ENCODE peak calls at places on chromosome 22, in nine cellular contexts. E is neural progenitor cell, V is PC-3, G is OCI-LY7, Q is SK-N-SH, T is GM23338, W is HCT116, C is hepatocyte, O is MM.1S. X is an unnamed sample.
A peak's percentile ranks its signal among the peaks of the same experiment; 100 is the strongest.

GRCh38 chr22:39712081-39712480 is 141.5 kb downstream of the CACNA1I start:
- DNase-seq in E (no peak), V (no peak), G (no peak), Q (no peak), T (no peak), W (no peak), C (no peak), O (no peak), X (no peak)

GRCh38 chr22:47307812-47308211 is 545.4 kb downstream of the TBC1D22A start:
- DNase-seq in E (no peak), V (no peak), G (no peak), Q (no peak), T (no peak), W (no peak), C (no peak), O (no peak), X (no peak)

GRCh38 chr22:22423681-22424080 is 84.9 kb downstream of the ZNF280B start:
- DNase-seq in E (no peak), V (no peak), G (no peak), Q (no peak), T (no peak), W (no peak), C (no peak), O (no peak), X (no peak)

GRCh38 chr22:50481440-50482106 is at the start of gene ADM2:
- DNase-seq in E (peak; percentile 81), V (no peak), G (peak; percentile 55), Q (peak; percentile 91), T (peak; percentile 87), W (no peak), C (peak; percentile 73), O (no peak), X (peak; percentile 59)

GRCh38 chr22:46070722-46071450 is 79.4 kb upstream of the PPARA start:
- DNase-seq in E (peak; percentile 73), V (peak; percentile 70), G (peak; percentile 44), Q (peak; percentile 88), T (peak; percentile 62), W (no peak), C (peak; percentile 73), O (peak; percentile 64), X (peak; percentile 83)

GRCh38 chr22:18028817-18029527 is 4.6 kb upstream of the MICAL3 start:
- DNase-seq in E (no peak), V (peak; percentile 19), G (peak; percentile 68), Q (no peak), T (no peak), W (no peak), C (no peak), O (peak; percentile 84), X (no peak)

GRCh38 chr22:38696606-38697005 is 4.1 kb downstream of the JOSD1 start:
- DNase-seq in E (no peak), V (peak; percentile 77), G (no peak), Q (no peak), T (no peak), W (peak; percentile 68), C (peak; percentile 65), O (no peak), X (peak; percentile 94)

GRCh38 chr22:29992341-29993275 is 87.7 kb upstream of the HORMAD2 start:
- DNase-seq in E (no peak), V (peak; percentile 9), G (no peak), Q (no peak), T (peak; percentile 41), W (no peak), C (no peak), O (no peak), X (peak; percentile 23)

GRCh38 chr22:29112102-29112501 is 39.3 kb downstream of the KREMEN1 start:
- DNase-seq in E (no peak), V (no peak), G (no peak), Q (no peak), T (no peak), W (no peak), C (no peak), O (no peak), X (no peak)

GRCh38 chr22:46041642-46042041 is 64.7 kb upstream of the WNT7B start:
- DNase-seq in E (no peak), V (no peak), G (no peak), Q (no peak), T (no peak), W (no peak), C (no peak), O (no peak), X (no peak)

GRCh38 chr22:25383278-25383820 is 163.9 kb downstream of the CRYBB2 start:
- DNase-seq in E (peak; percentile 35), V (no peak), G (no peak), Q (no peak), T (no peak), W (no peak), C (no peak), O (no peak), X (no peak)

GRCh38 chr22:20864186-20864908 is 5.5 kb downstream of the SNAP29 start:
- DNase-seq in E (no peak), V (no peak), G (no peak), Q (no peak), T (no peak), W (no peak), C (no peak), O (no peak), X (no peak)

GRCh38 chr22:38177926-38178604 is 3.6 kb downstream of the PLA2G6 start:
- DNase-seq in E (peak; percentile 67), V (peak; percentile 87), G (no peak), Q (no peak), T (peak; percentile 33), W (peak; percentile 82), C (peak; percentile 80), O (no peak), X (peak; percentile 87)

GRCh38 chr22:39243443-39244072 is 1.2 kb downstream of the PDGFB start:
- DNase-seq in E (peak; percentile 53), V (peak; percentile 29), G (no peak), Q (no peak), T (peak; percentile 61), W (no peak), C (peak; percentile 78), O (peak; percentile 31), X (no peak)

GRCh38 chr22:30252411-30253204 is 6.0 kb upstream of the LIF start:
- DNase-seq in E (no peak), V (peak; percentile 86), G (no peak), Q (no peak), T (peak; percentile 47), W (peak; percentile 85), C (no peak), O (no peak), X (no peak)

GRCh38 chr22:46797355-46797754 is 34.9 kb downstream of the TBC1D22A start:
- DNase-seq in E (no peak), V (peak; percentile 9), G (peak; percentile 38), Q (no peak), T (peak; percentile 67), W (no peak), C (peak; percentile 63), O (no peak), X (peak; percentile 31)

GRCh38 chr22:46289244-46289891 is 7.3 kb upstream of the GTSE1 start:
- DNase-seq in E (no peak), V (no peak), G (no peak), Q (no peak), T (no peak), W (no peak), C (no peak), O (no peak), X (no peak)

GRCh38 chr22:46012881-46013281 is 35.9 kb upstream of the WNT7B start:
- DNase-seq in E (no peak), V (no peak), G (no peak), Q (peak; percentile 20), T (no peak), W (no peak), C (no peak), O (no peak), X (no peak)

GRCh38 chr22:37544955-37545702 is 15.2 kb upstream of the CDC42EP1 start:
- DNase-seq in E (peak; percentile 83), V (peak; percentile 78), G (peak; percentile 46), Q (peak; percentile 56), T (peak; percentile 94), W (no peak), C (peak; percentile 86), O (peak; percentile 48), X (peak; percentile 80)

GRCh38 chr22:22748297-22748743 is 103.9 kb downstream of the GGTLC2 start:
- DNase-seq in E (peak; percentile 44), V (peak; percentile 64), G (peak; percentile 61), Q (peak; percentile 44), T (peak; percentile 43), W (no peak), C (peak; percentile 65), O (peak; percentile 69), X (peak; percentile 68)

DNA sequence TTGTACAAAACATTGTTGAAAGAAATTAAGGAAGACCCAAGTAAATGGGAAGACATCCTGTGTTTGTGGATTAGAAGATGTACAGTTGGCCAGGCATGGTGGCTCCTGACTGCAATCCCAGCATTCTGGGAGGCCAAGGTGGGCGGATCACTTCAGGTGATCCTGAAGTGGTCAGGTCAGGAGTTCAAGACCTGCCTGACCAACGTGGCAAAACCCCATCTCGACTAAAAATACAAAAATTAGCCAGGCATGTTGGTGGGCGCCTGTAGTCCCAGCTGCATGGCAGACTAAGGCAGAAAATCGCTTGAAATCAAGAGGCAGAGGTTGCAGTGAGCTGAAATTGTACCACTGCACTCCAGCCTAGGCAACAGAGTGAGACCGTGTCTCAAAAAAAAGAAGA is 62.0 kb upstream of the SEPTIN5 start:
- DNase-seq in E (no peak), V (no peak), G (no peak), Q (no peak), T (no peak), W (no peak), C (no peak), O (no peak), X (no peak)
- TF ChIP-seq EZH2phosphoT487 in E (no peak), V (no peak), G (no peak), Q (no peak), T (no peak), W (no peak), C (no peak), O (no peak), X (no peak)

DNA sequence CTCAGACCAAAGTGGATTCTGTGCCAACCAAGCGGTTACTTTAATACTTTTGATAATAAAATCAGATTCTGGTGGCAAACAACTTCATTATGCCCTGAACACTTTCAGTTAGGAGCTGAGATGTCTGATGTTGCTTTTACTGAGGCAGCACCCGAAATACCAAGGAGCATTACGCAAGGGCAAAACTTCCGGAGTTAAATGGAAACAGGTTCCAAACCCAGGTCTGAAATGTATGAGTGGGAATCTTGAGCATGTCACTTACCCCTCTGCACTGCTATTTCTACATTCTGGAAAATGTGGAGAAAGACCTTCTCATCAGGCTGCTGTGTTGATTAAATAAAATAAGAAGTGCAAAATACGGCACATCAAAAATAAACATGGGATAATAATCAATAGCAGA is 315.1 kb downstream of the LARGE1 start:
- DNase-seq in E (no peak), V (no peak), G (no peak), Q (no peak), T (no peak), W (no peak), C (no peak), O (no peak), X (peak; percentile 81)
- TF ChIP-seq EZH2phosphoT487 in E (no peak), V (no peak), G (no peak), Q (no peak), T (no peak), W (no peak), C (no peak), O (no peak), X (no peak)

GRCh38 chr22:44994399-44995281 is 15.2 kb downstream of the PHF21B start:
- DNase-seq in E (no peak), V (no peak), G (no peak), Q (peak; percentile 76), T (no peak), W (no peak), C (peak; percentile 49), O (no peak), X (no peak)
- TF ChIP-seq EZH2phosphoT487 in E (no peak), V (no peak), G (no peak), Q (no peak), T (no peak), W (no peak), C (no peak), O (no peak), X (no peak)

GRCh38 chr22:35917651-35918050 is 111.0 kb downstream of the RBFOX2 start:
- DNase-seq in E (no peak), V (no peak), G (no peak), Q (no peak), T (no peak), W (no peak), C (no peak), O (no peak), X (no peak)
- TF ChIP-seq EZH2phosphoT487 in E (no peak), V (no peak), G (no peak), Q (no peak), T (no peak), W (no peak), C (no peak), O (no peak), X (no peak)

X was measured in GM23248.